ENCODE peak calls at places on chromosomes 13 and 19, in ten cellular contexts. U is activated CD4-positive, CD25-positive, alpha-beta regulatory T cell treated with anti-CD3 and anti-CD28 coated beads, Interleukin-2, amount 50 U/mL, for 16 hours; M is frontal cortex; H is transverse colon; S is fibroblast of lung; X is NCI-H146; N is Kasumi-1; J is activated T-cell treated with anti-CD3 and anti-CD28 coated beads for 1 hour; D is EL; G is KG1. C is an unnamed sample.

GRCh38 chr19:39563408-39563807 is 23.4 kb upstream of the EID2 start:
- DNase-seq in U (no peak), X (no peak), N (no peak), M (no peak), D (peak), J (no peak), H (no peak), G (no peak), S (peak), C (no peak)

GRCh38 chr19:27748551-27749152 is 1464.3 kb downstream of the UQCRFS1 start:
- DNase-seq in U (no peak), N (no peak), H (no peak), G (no peak), X (no peak), D (no peak), S (no peak), J (no peak), M (no peak), C (no peak)

GRCh38 chr19:52600639-52601024 is 30.5 kb downstream of the ZNF701 start:
- DNase-seq in U (no peak), J (no peak), S (no peak), X (peak), M (no peak), N (no peak), D (no peak), H (peak), G (no peak), C (no peak)

GRCh38 chr19:46393456-46394397 is 19.6 kb downstream of the CCDC8 start:
- DNase-seq in H (no peak), U (no peak), N (no peak), X (no peak), D (no peak), G (no peak), S (no peak), M (no peak), J (no peak), C (no peak)

GRCh38 chr13:95671597-95671996 is 5.3 kb upstream of the DNAJC3 start:
- DNase-seq in S (no peak), M (no peak), U (no peak), J (no peak), H (no peak), D (no peak), N (no peak), G (no peak), X (no peak), C (no peak)

GRCh38 chr19:27966390-27966816 is 1246.5 kb downstream of the UQCRFS1 start:
- DNase-seq in D (no peak), G (no peak), S (no peak), M (no peak), N (peak), J (no peak), U (no peak), X (no peak), H (no peak), C (no peak)

GRCh38 chr13:109211616-109212015 is 574.8 kb downstream of the IRS2 start:
- DNase-seq in U (no peak), D (peak), M (no peak), J (no peak), X (no peak), N (no peak), H (no peak), G (no peak), S (peak), C (no peak)

GRCh38 chr13:74191036-74191809 is 57.0 kb upstream of the KLF12 start:
- DNase-seq in G (no peak), J (no peak), U (no peak), X (no peak), M (no peak), N (no peak), D (peak), S (peak), H (no peak), C (no peak)

GRCh38 chr13:100753391-100753790 is 78.8 kb upstream of the TMTC4 start:
- DNase-seq in D (no peak), G (no peak), J (no peak), S (no peak), H (no peak), U (no peak), X (no peak), N (no peak), M (no peak), C (no peak)

GRCh38 chr19:419721-420515 is 11.0 kb upstream of the C2CD4C start:
- DNase-seq in G (no peak), N (no peak), J (no peak), U (no peak), H (no peak), X (no peak), S (no peak), D (no peak), M (no peak), C (no peak)

GRCh38 chr19:56217039-56217949 is 15.2 kb downstream of the ZSCAN5C start:
- DNase-seq in J (no peak), X (peak), U (no peak), G (no peak), S (peak), N (no peak), H (no peak), M (no peak), D (peak), C (no peak)

GRCh38 chr19:33432408-33433170 is 59.1 kb downstream of the CEBPG start:
- DNase-seq in J (no peak), S (no peak), D (no peak), H (no peak), G (no peak), N (no peak), U (no peak), X (no peak), M (no peak), C (no peak)

GRCh38 chr13:49997935-49998334 is 1.1 kb downstream of the TRIM13 start:
- DNase-seq in X (no peak), N (peak), G (no peak), U (no peak), H (no peak), S (no peak), D (peak), M (no peak), J (no peak), C (no peak)

GRCh38 chr19:3284759-3285646 is 60.5 kb downstream of the CELF5 start:
- DNase-seq in H (peak), J (peak), D (peak), S (peak), U (peak), G (no peak), N (no peak), X (peak), M (peak), C (no peak)

GRCh38 chr19:34681478-34681877 is 4.0 kb downstream of the ZNF302 start:
- DNase-seq in N (no peak), M (no peak), H (no peak), X (no peak), U (no peak), D (no peak), G (no peak), S (no peak), J (no peak), C (no peak)

GRCh38 chr13:98443329-98443728 is 133.6 kb downstream of the STK24 start:
- DNase-seq in X (no peak), S (peak), U (no peak), M (no peak), J (no peak), G (no peak), H (no peak), D (peak), N (no peak), C (no peak)

GRCh38 chr13:106610511-106610910 is 42.6 kb upstream of the ARGLU1 start:
- DNase-seq in N (no peak), H (no peak), G (no peak), M (no peak), J (no peak), U (no peak), D (peak), S (peak), X (no peak), C (no peak)

GRCh38 chr13:85618514-85618913 is 180.7 kb downstream of the SLITRK6 start:
- DNase-seq in G (no peak), N (no peak), D (no peak), X (no peak), M (no peak), H (no peak), J (no peak), U (no peak), S (no peak), C (no peak)

GRCh38 chr19:911197-912033 is 1.6 kb downstream of the R3HDM4 start:
- DNase-seq in N (no peak), J (no peak), G (no peak), X (no peak), M (no peak), U (no peak), S (no peak), H (no peak), D (no peak), C (no peak)

GRCh38 chr13:113431171-113431570 is 22.1 kb downstream of the ADPRHL1 start:
- DNase-seq in H (no peak), U (no peak), M (no peak), S (no peak), N (no peak), X (no peak), J (no peak), D (no peak), G (no peak), C (no peak)

GRCh38 chr13:113887700-113888201 is 23.9 kb upstream of the GAS6 start:
- DNase-seq in X (no peak), N (no peak), D (no peak), M (no peak), H (no peak), U (no peak), J (no peak), S (peak), G (no peak), C (no peak)

C was measured in C1 segment of cervical spinal cord.